ENCODE peak calls at places on chromosomes 5 and 9, in four cellular contexts. F, O, J and V are unnamed samples.

GRCh38 chr9:92745881-92746280 is 18.8 kb downstream of the BICD2 start:
- DNase-seq in F (no peak), J (no peak), O (no peak), V (no peak)

GRCh38 chr5:10885026-10885425 is 124.0 kb upstream of the DAP start:
- DNase-seq in F (no peak), J (no peak), O (no peak), V (no peak)

GRCh38 chr9:130211548-130212226 is 39.5 kb downstream of the NCS1 start:
- DNase-seq in F (no peak), O (no peak), J (no peak), V (no peak)

GRCh38 chr5:98765815-98766214 is 7.6 kb upstream of the RGMB start:
- DNase-seq in O (no peak), J (no peak), F (no peak), V (no peak)

GRCh38 chr5:137837741-137838389 is 29.8 kb upstream of the MYOT start:
- DNase-seq in F (no peak), J (no peak), O (no peak), V (no peak)

GRCh38 chr5:150136841-150137167 is 18.8 kb downstream of the PDGFRB start:
- DNase-seq in J (no peak), O (no peak), F (no peak), V (no peak)

GRCh38 chr9:111375062-111375461 is 45.0 kb upstream of the OR2K2 start:
- DNase-seq in F (no peak), O (no peak), J (no peak), V (no peak)

GRCh38 chr9:79185866-79186265 is 385.9 kb upstream of the TLE4 start:
- DNase-seq in F (peak; percentile 17), J (no peak), O (no peak), V (no peak)

GRCh38 chr9:132946624-132947295 is 2.3 kb upstream of the TSC1 start:
- DNase-seq in F (peak; percentile 26), J (no peak), O (no peak), V (no peak)

GRCh38 chr9:124886461-124886860 is 24.5 kb downstream of the ARPC5L start:
- DNase-seq in F (no peak), J (no peak), O (no peak), V (no peak)

GRCh38 chr9:20591223-20591622 is 31.1 kb downstream of the MLLT3 start:
- DNase-seq in J (no peak), F (no peak), O (no peak), V (no peak)

GRCh38 chr5:132526974-132527564 is 16.3 kb downstream of the IL5 start:
- DNase-seq in F (no peak), O (no peak), J (no peak), V (no peak)

GRCh38 chr5:88674262-88675158 is 208.5 kb downstream of the MEF2C start:
- DNase-seq in O (no peak), J (no peak), F (no peak), V (no peak)

GRCh38 chr5:96851312-96852062 is 24.8 kb upstream of the ERAP2 start:
- DNase-seq in F (no peak), J (no peak), O (no peak), V (no peak)

GRCh38 chr5:179313849-179314521 is 31.3 kb downstream of the ADAMTS2 start:
- DNase-seq in O (peak; percentile 57), J (peak; percentile 32), F (no peak), V (peak; percentile 92)

GRCh38 chr5:138273834-138274188 is 610 bp downstream of the GFRA3 start:
- DNase-seq in J (no peak), O (no peak), F (no peak), V (no peak)

GRCh38 chr9:94259077-94259847 is at the start of gene ZNF169:
- DNase-seq in O (peak; percentile 94), F (peak; percentile 87), J (peak; percentile 93), V (peak; percentile 89)

GRCh38 chr5:129245489-129245888 is 150.9 kb downstream of the ISOC1 start:
- DNase-seq in J (no peak), F (no peak), O (no peak), V (no peak)

GRCh38 chr5:10018211-10018610 is 231.5 kb downstream of the ATPSCKMT start:
- DNase-seq in F (peak; percentile 17), O (no peak), J (no peak), V (no peak)

DNA sequence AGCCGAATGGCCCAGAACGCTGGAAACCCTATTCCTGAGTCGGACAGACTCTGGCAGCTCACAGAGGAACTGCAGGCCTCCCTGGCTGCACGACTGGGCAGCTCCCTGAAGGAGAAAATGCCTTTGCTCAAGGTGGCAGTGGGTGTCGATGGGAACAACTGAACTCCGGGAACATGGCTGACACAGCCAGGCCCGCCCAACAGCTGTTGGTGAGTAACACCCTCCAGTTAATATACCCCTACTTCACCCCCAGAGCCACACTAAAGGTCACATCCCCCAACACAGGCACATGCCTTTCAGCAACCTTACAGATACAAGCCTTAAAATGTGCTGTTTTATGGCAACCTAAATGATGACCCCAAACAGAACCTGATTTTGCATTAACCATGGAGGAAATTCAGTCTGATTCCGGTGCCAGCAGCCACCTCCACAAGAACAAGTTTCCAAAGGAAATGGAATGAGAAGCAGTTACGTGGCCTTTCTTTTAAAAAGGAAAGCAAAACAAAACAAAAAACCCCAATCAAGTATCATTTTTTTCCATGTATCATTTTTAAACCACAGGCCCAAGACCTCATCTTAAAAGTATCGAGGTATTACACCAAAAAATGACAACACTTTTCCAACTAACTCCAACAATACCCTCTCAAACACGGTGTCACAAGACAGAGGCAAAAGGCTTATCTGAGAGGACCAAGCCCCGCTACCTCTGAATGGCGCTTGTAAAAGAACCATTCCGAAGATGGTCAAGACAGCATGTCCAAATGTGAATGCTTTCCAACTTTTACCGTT is 3.1 kb downstream of the KLF9 start:
- DNase-seq in F (no peak), J (peak; percentile 63), O (peak; percentile 64), V (peak; percentile 76)
- TF ChIP-seq POLR2A in F (no peak), J (no peak), O (peak; percentile 35), V (peak; percentile 49)

DNA sequence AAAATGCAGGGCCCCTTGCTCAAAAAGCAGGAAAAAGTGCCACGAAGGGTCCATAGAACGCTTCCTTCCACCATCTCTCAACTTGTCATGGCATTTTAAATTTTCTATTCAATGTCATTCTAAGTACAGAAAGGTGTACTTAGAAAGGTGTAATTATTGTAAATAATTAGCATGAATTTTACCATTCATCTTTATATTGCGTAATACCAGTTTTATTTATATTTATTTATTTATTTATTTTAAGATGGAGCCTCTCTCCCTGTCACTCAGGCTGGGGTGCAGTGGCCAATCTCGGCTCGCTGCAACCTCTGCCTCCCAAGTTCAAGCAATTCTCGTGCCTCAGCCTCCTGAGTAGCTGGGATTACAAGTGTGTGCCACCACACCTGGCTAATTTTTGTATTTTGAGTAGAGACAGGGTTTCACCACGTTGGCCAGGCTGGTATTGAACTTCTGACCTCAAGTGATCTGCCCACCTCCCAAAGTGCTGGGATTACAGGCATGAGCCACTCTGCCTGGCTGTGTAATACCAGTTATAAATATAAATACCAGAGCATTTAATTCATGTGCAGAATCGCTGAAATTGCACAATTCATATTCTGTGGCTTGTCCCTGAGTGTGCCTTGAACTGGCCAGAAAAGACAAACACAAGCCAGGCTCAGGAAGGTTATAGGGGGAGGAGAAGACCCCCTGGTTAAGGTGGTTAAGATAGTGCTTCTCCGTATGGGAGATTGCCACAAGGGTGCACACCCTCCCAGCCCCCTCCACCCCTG is 15.0 kb downstream of the IER5L start:
- DNase-seq in J (no peak), F (no peak), O (no peak), V (no peak)
- H3K27ac ChIP-seq in J (peak overlapping the region; percentile 73), F (peak overlapping the region; percentile 65), O (peak overlapping the region; percentile 73), V (no peak overlapping the region)

DNA sequence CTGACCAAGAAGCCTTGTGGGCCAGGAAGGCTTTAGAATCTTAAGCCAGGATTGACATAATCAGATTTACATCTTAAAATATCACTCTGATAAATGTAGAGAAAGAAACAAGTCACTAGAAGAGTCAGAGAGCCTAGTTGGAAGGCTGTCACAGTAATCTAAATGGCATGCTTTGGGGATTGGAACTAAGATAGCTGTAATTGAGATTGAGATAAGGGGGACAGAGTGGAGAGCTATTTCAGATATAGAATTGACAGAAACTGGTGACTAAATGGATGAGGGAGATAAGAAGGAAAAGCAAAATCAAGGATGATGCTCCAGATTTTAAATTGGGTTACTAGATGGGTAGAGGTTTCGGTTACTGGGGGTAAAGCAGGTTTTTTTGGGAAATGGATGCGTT is 100.5 kb downstream of the XRCC4 start:
- DNase-seq in J (no peak), O (no peak), F (no peak), V (no peak)
- TF ChIP-seq EP300 in J (no peak), O (no peak), F (no peak), V (no peak)

DNA sequence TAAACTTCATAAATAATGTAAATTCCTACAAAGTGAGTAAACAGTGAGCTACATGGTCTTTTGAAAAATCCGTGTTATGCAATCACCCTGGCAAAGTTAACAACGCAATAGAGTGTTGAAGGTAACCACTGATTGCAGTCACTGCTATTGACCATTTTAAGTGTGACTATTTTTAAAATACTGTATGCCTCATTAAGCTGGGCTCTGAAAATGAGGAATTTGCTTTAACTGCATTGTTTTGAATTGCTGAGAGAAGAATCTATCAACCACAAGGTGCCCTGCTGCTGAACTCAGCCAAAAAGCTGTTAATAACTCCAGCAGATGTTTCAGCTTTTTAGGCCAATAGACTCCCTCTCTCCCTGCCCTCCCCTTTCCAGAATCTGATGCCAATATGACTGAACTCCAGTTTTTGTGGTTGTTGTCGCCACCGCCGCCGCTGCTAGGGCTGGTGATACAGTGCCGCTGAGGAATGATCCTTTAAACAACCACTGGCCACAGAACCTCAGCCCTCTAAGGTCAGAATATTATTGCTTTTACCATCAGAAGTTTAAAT is 35.3 kb upstream of the SMARCA2 start:
- DNase-seq in F (no peak), J (no peak), O (no peak), V (peak; percentile 13)
- TF ChIP-seq POLR2A in F (no peak), J (no peak), O (no peak), V (no peak)

GRCh38 chr9:13587581-13587980 is 308.1 kb upstream of the MPDZ start:
- DNase-seq in J (no peak), O (no peak), F (no peak), V (no peak)
- H3K27ac ChIP-seq in J (no peak overlapping the region), O (no peak overlapping the region), F (no peak overlapping the region), V (no peak overlapping the region)

DNA sequence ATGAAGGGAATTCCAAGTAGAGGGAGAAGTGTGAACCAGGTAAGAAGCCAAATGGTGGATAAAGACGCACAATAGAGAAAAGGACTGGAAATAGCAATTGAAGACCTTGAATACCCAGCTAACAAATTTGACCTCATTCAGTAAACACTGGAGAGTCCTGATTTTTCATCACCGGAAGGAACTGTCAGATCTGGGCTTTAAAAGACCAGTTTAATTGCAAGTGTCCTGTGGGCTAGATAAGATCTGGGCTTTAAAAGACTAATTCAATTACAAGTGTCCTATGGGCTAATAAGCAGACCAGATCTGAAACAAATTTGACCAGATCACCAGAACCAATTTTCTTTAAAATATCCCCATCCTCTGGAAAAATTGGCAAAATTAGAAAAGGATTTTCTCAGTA is 380.0 kb downstream of the ACTL7B start:
- DNase-seq in F (no peak), J (no peak), O (no peak), V (no peak)
- TF ChIP-seq EP300 in F (no peak), J (no peak), O (no peak), V (no peak)

GRCh38 chr9:136910901-136911245 is 24.6 kb downstream of the TRAF2 start:
- DNase-seq in J (no peak), F (no peak), O (no peak), V (no peak)

GRCh38 chr9:136910197-136910900 is 24.0 kb downstream of the TRAF2 start:
- DNase-seq in J (no peak), F (no peak), O (no peak), V (no peak)

GRCh38 chr9:136916330-136917184 is 28.0 kb downstream of the FBXW5 start:
- DNase-seq in J (no peak), O (no peak), F (no peak), V (no peak)

GRCh38 chr9:136915632-136916329 is 28.8 kb downstream of the FBXW5 start:
- DNase-seq in O (no peak), J (no peak), F (no peak), V (no peak)

GRCh38 chr9:136913701-136914438 is 27.6 kb downstream of the TRAF2 start:
- DNase-seq in F (no peak), O (no peak), J (no peak), V (no peak)
- TF ChIP-seq POLR2A in F (no peak), O (no peak), J (no peak), V (no peak)